ENCODE peak calls at places on chromosomes 2 and 18, in seven cellular contexts. G, Z, C, R, I, L and D are unnamed samples.

GRCh38 chr2:86336350-86337234 is 834 bp downstream of the REEP1 start:
- DNase-seq in C (no peak), I (no peak), L (peak; percentile 72), G (no peak), R (no peak), Z (no peak), D (no peak)

GRCh38 chr2:208269091-208269490 is 3.0 kb downstream of the PIKFYVE start:
- DNase-seq in G (no peak), R (no peak), L (peak; percentile 59), Z (no peak), C (peak; percentile 35), I (no peak), D (no peak)

GRCh38 chr2:163652741-163653140 is 83.1 kb downstream of the FIGN start:
- DNase-seq in R (no peak), Z (no peak), I (no peak), L (no peak), G (no peak), C (no peak), D (no peak)

GRCh38 chr2:136363470-136363869 is 245.5 kb upstream of the CXCR4 start:
- DNase-seq in L (no peak), G (no peak), R (no peak), Z (no peak), I (no peak), C (no peak), D (no peak)

GRCh38 chr2:38534746-38535403 is 67.9 kb downstream of the HNRNPLL start:
- DNase-seq in C (no peak), L (no peak), Z (no peak), I (peak; percentile 23), G (no peak), R (no peak), D (no peak)

GRCh38 chr2:42105330-42106256 is 57.8 kb downstream of the PKDCC start:
- DNase-seq in C (peak; percentile 88), G (no peak), I (no peak), R (no peak), Z (peak; percentile 30), L (peak; percentile 53), D (no peak)

GRCh38 chr2:157592983-157593382 is 35.7 kb downstream of the ACVR1C start:
- DNase-seq in C (peak; percentile 4), I (no peak), Z (peak; percentile 12), G (peak; percentile 21), R (no peak), L (no peak), D (no peak)

GRCh38 chr2:33207336-33207735 is 260.6 kb downstream of the LTBP1 start:
- DNase-seq in Z (no peak), L (no peak), R (no peak), I (no peak), G (no peak), C (no peak), D (no peak)

GRCh38 chr18:62617793-62618591 is 95.2 kb downstream of the ZCCHC2 start:
- DNase-seq in Z (no peak), C (peak; percentile 32), G (peak; percentile 23), R (no peak), L (no peak), I (no peak), D (no peak)

GRCh38 chr2:240165638-240166037 is 25.2 kb upstream of the OTOS start:
- DNase-seq in G (no peak), R (no peak), L (no peak), C (no peak), I (no peak), Z (no peak), D (no peak)

GRCh38 chr2:19109521-19109920 is 248.9 kb downstream of the OSR1 start:
- DNase-seq in L (no peak), G (no peak), C (no peak), I (no peak), R (no peak), Z (no peak), D (no peak)

GRCh38 chr2:158102446-158102845 is 770 bp downstream of the UPP2 start:
- DNase-seq in I (no peak), R (no peak), C (no peak), Z (peak; percentile 10), G (no peak), L (no peak), D (no peak)

GRCh38 chr2:229714736-229715541 is 584 bp upstream of the DNER start:
- DNase-seq in I (peak; percentile 14), L (peak; percentile 95), C (peak; percentile 26), G (peak; percentile 78), Z (peak; percentile 55), R (peak; percentile 45), D (no peak)

GRCh38 chr2:225282858-225283693 is 116.4 kb upstream of the NYAP2 start:
- DNase-seq in R (no peak), I (no peak), L (peak; percentile 68), G (peak; percentile 7), C (peak; percentile 16), Z (peak; percentile 43), D (no peak)

GRCh38 chr2:219689676-219690628 is 62.5 kb downstream of the SLC4A3 start:
- DNase-seq in G (peak; percentile 85), I (peak; percentile 44), R (no peak), C (peak; percentile 51), Z (peak; percentile 76), L (peak; percentile 79), D (peak; percentile 47)

GRCh38 chr2:132909427-132909826 is 239.4 kb upstream of the LYPD1 start:
- DNase-seq in L (no peak), Z (peak; percentile 7), I (no peak), R (no peak), C (no peak), G (peak; percentile 31), D (no peak)

GRCh38 chr2:227462463-227462951 is 9.4 kb upstream of the AGFG1 start:
- DNase-seq in R (no peak), I (no peak), L (no peak), C (no peak), G (no peak), Z (no peak), D (no peak)

GRCh38 chr2:19797871-19798270 is 103.9 kb downstream of the TTC32 start:
- DNase-seq in L (no peak), G (peak; percentile 28), Z (no peak), C (no peak), I (no peak), R (no peak), D (no peak)

GRCh38 chr2:157304811-157305712 is 20.6 kb downstream of the ERMN start:
- DNase-seq in Z (peak; percentile 72), G (peak; percentile 30), L (no peak), R (no peak), I (no peak), C (no peak), D (no peak)

GRCh38 chr2:240954436-240955305 is 43.7 kb upstream of the SNED1 start:
- DNase-seq in G (no peak), L (peak; percentile 40), R (no peak), C (no peak), I (no peak), Z (no peak), D (no peak)

GRCh38 chr2:159118115-159118858 is 149.8 kb downstream of the TANC1 start:
- DNase-seq in G (peak; percentile 93), L (peak; percentile 96), I (peak; percentile 87), R (peak; percentile 72), Z (peak; percentile 92), C (peak; percentile 68), D (peak; percentile 91)

GRCh38 chr18:55588001-55588875 is at the start of gene TCF4:
- DNase-seq in Z (peak; percentile 34), L (peak; percentile 89), C (no peak), G (peak; percentile 79), R (peak; percentile 29), I (peak; percentile 27), D (peak; percentile 70)

GRCh38 chr18:55585586-55586521 is 2.1 kb downstream of the TCF4 start:
- DNase-seq in L (peak; percentile 66), C (no peak), Z (no peak), R (peak; percentile 16), I (no peak), G (peak; percentile 42), D (no peak)

GRCh38 chr18:55588876-55589595 is 1.0 kb upstream of the TCF4 start:
- DNase-seq in R (no peak), G (peak; percentile 50), L (no peak), Z (no peak), I (no peak), C (no peak), D (no peak)

GRCh38 chr18:55586841-55587240 is 1.2 kb downstream of the TCF4 start:
- DNase-seq in L (peak; percentile 49), I (no peak), C (no peak), Z (peak; percentile 16), R (no peak), G (peak; percentile 59), D (no peak)

DNA sequence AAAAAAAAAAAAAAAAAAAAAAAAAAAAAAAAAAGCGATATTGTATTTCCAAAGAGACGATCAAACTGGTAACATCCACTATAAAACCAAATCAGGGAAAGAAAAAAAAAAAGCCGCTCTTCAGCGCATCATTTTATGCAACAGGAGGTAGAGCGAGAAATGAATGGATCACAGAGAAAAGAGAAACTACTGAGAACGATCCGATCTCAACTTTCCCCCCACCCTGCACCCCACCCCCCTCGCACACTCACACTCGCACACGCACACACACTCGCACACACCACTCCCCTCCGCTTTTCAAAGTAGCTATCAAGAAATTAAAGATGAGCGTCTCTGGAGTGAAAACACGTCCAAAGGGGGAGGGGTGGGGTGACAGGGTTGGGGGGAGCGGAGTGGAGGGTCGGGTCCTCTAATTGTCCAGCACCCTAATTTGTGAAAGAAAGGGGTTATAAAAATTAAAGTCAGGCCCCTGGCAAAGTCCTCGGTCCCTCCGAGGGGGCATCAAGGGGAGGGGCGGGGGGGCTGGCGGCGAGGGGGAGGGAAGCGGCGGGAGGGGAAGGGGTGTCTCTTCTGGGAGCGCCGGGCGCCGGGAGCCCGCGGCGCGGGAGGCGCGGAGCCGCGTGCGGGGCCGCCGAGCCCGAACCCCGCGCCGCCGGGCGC is 521 bp downstream of the TCF4 start:
- DNase-seq in L (peak; percentile 65), I (no peak), R (no peak), G (peak; percentile 62), C (no peak), Z (peak; percentile 14), D (peak; percentile 34)
- H3K27ac ChIP-seq in L (peak overlapping the region; percentile 83), I (peak overlapping the region; percentile 85), R (peak overlapping the region; percentile 94), G (no peak overlapping the region), C (no peak overlapping the region), Z (peak overlapping the region; percentile 78), D (peak overlapping the region; percentile 76)

GRCh38 chr2:233139875-233140585 is 79.9 kb downstream of the INPP5D start:
- DNase-seq in R (no peak), Z (no peak), L (peak; percentile 66), G (no peak), C (no peak), I (no peak), D (no peak)
- H3K27ac ChIP-seq in R (no peak overlapping the region), Z (no peak overlapping the region), L (no peak overlapping the region), G (no peak overlapping the region), C (peak overlapping the region; percentile 48), I (no peak overlapping the region), D (no peak overlapping the region)

GRCh38 chr2:144505245-144505801 is 14.6 kb downstream of the ZEB2 start:
- DNase-seq in R (no peak), L (peak; percentile 63), G (peak; percentile 69), C (no peak), I (no peak), Z (no peak), D (no peak)
- H3K27ac ChIP-seq in R (peak overlapping the region; percentile 98), L (peak overlapping the region; percentile 18), G (peak overlapping the region; percentile 82), C (no peak overlapping the region), I (no peak overlapping the region), Z (peak overlapping the region; percentile 21), D (no peak overlapping the region)

DNA sequence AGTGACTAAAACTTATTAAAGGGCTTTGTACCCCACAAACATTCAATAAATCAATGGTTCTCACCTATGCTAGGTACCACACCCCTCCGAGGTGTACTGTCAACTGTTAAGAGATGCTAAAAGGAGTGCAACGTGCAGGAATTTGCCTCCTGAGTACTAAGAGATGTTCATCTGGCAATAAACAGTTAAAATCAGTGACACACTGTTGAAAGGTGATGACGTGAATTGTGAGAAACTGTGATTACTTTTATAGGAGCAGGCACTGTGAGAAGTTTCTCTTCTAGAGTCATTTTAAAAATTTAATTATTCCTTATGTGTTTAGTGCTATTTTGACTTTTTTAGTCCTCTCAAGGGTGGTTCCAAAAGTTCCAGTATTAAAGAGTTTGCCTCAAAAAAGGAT is 61.0 kb downstream of the PDE1A start:
- DNase-seq in C (no peak), Z (no peak), L (no peak), R (no peak), G (no peak), I (no peak), D (no peak)
- H3K27ac ChIP-seq in C (no peak overlapping the region), Z (no peak overlapping the region), L (no peak overlapping the region), R (no peak overlapping the region), G (no peak overlapping the region), I (no peak overlapping the region), D (no peak overlapping the region)